ENCODE peak calls at places on chromosome 10, in eight cellular contexts. Y is kidney epithelial cell; A is heart right ventricle; J is CD4-positive, CD25-positive, alpha-beta regulatory T cell; T is A673; P is cardiac muscle cell; D is fibroblast of lung; W is kidney. S is an unnamed sample.

GRCh38 chr10:804787-805634 is 115.5 kb upstream of the DIP2C start:
- DNase-seq in Y (no peak), P (no peak), T (no peak), J (no peak), D (no peak), A (no peak), W (peak; percentile 80), S (no peak)

GRCh38 chr10:20457656-20458055 is 439.5 kb downstream of the NEBL start:
- DNase-seq in D (no peak), W (no peak), P (no peak), J (no peak), A (no peak), T (no peak), Y (no peak), S (no peak)

GRCh38 chr10:49614242-49615198 is 683 bp downstream of the CHAT start:
- DNase-seq in Y (no peak), A (no peak), W (no peak), P (peak; percentile 10), J (no peak), T (no peak), D (no peak), S (no peak)

GRCh38 chr10:46549171-46550075 is 7.0 kb downstream of the GPRIN2 start:
- DNase-seq in P (no peak), J (no peak), A (peak; percentile 4), W (peak; percentile 79), D (no peak), T (no peak), Y (no peak), S (peak; percentile 33)

GRCh38 chr10:47243356-47243755 is 56.6 kb upstream of the GDF10 start:
- DNase-seq in P (no peak), J (no peak), D (no peak), A (no peak), Y (no peak), W (no peak), T (no peak), S (no peak)

GRCh38 chr10:30371954-30372353 is 22.9 kb upstream of the MTPAP start:
- DNase-seq in T (no peak), Y (no peak), P (no peak), A (no peak), J (no peak), D (no peak), W (no peak), S (no peak)

GRCh38 chr10:45627412-45628048 is 45.0 kb downstream of the ZFAND4 start:
- DNase-seq in W (no peak), P (no peak), D (peak; percentile 21), Y (no peak), A (peak; percentile 55), T (no peak), J (no peak), S (no peak)

GRCh38 chr10:87818505-87819273 is 663 bp upstream of the ATAD1 start:
- DNase-seq in D (peak; percentile 8), T (peak; percentile 35), W (peak; percentile 59), P (peak; percentile 23), A (peak; percentile 11), J (no peak), Y (no peak), S (peak; percentile 55)

GRCh38 chr10:102230861-102231356 is 4.8 kb downstream of the ELOVL3 start:
- DNase-seq in T (peak; percentile 36), P (peak; percentile 45), A (no peak), J (peak; percentile 49), W (peak; percentile 82), Y (no peak), D (no peak), S (peak; percentile 9)

GRCh38 chr10:91590904-91591791 is 41.7 kb downstream of the PPP1R3C start:
- DNase-seq in P (peak; percentile 64), A (peak; percentile 75), W (peak; percentile 94), T (no peak), D (peak; percentile 97), J (no peak), Y (no peak), S (no peak)

GRCh38 chr10:15046626-15047025 is 2.9 kb downstream of the OLAH start:
- DNase-seq in D (peak; percentile 70), T (no peak), Y (no peak), W (peak; percentile 77), P (no peak), J (no peak), A (no peak), S (no peak)

GRCh38 chr10:1202343-1202742 is 146.2 kb downstream of the WDR37 start:
- DNase-seq in T (no peak), Y (no peak), J (no peak), P (no peak), D (no peak), A (no peak), W (no peak), S (peak; percentile 29)

GRCh38 chr10:129945031-129945430 is 19.0 kb downstream of the EBF3 start:
- DNase-seq in Y (no peak), W (no peak), J (no peak), A (no peak), D (no peak), P (no peak), T (no peak), S (no peak)

GRCh38 chr10:93437946-93438795 is 44.0 kb downstream of the MYOF start:
- DNase-seq in W (no peak), J (no peak), A (no peak), D (peak; percentile 44), T (no peak), Y (no peak), P (no peak), S (no peak)

GRCh38 chr10:124648738-124649137 is 95.4 kb downstream of the FAM53B start:
- DNase-seq in J (peak; percentile 38), W (peak; percentile 90), T (peak; percentile 34), A (peak; percentile 82), Y (peak; percentile 12), D (peak; percentile 93), P (peak; percentile 76), S (peak; percentile 83)

GRCh38 chr10:86868353-86868752 is 89.1 kb downstream of the MMRN2 start:
- DNase-seq in T (peak; percentile 92), J (no peak), D (peak; percentile 17), P (peak; percentile 81), A (peak; percentile 65), W (peak; percentile 78), Y (peak; percentile 21), S (no peak)

GRCh38 chr10:126686271-126686670 is 15.8 kb upstream of the C10orf90 start:
- DNase-seq in Y (no peak), J (no peak), P (no peak), W (no peak), T (no peak), D (no peak), A (no peak), S (no peak)

DNA sequence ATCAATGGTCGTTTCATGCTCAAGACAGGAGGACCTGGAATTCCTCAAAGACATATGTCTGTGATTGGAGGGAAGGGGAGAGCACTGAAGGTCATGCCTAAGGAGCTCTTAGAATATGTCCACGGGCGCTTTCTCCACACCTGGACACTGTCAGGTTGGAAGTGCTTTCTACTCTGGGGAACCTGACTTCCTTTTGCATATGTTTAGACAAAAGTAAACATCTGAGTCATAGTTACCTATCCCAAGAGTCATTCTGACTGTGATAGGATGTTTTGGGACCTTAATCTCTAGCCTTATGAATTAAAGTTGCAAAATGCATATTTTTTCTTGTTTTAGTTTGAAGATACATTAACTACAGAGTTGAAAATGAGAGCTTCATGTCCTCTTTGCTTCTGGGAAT is 251.7 kb downstream of the KLF6 start:
- DNase-seq in Y (no peak), A (no peak), T (no peak), J (no peak), P (no peak), D (no peak), W (no peak), S (no peak)
- H3K4me3 ChIP-seq in Y (no peak overlapping the region), A (no peak overlapping the region), T (no peak overlapping the region), J (no peak overlapping the region), P (no peak overlapping the region), D (no peak overlapping the region), W (no peak overlapping the region), S (no peak overlapping the region)

DNA sequence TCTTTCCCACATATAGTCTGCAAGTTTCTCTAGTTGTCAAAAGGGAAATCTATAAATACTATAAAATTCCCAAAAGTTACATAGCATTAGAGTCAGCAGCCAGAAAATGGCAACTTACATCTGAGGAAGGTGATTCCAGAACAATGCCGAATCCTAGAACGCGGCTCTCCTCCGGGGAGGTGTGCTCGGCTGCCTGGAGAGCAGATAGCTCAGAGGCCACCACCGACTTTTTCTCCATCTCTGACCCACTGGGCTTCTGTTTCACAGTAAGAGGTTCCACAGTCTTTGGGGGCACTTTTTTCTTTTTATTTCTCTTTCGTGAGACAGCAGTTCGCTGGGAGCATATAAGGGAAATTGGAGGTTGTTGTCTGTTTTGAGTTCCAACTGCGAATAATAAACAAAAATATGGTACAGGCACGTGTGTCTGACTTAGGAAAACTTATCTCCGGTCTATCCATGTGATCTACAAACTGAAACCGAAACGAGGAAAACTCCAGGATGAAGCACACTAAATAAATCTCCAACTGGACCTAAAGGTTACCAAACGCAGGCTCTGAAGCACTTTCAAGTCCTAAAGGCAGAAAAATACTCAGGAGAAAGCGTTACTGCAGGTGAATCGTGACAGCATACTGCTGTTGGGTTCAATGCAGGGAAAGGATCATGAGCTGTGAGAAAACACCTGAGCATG is 36.2 kb downstream of the BEND7 start:
- DNase-seq in T (no peak), J (no peak), Y (no peak), W (no peak), A (no peak), D (peak; percentile 18), P (no peak), S (no peak)
- H3K4me3 ChIP-seq in T (no peak overlapping the region), J (no peak overlapping the region), Y (no peak overlapping the region), W (peak overlapping the region; percentile 24), A (no peak overlapping the region), D (no peak overlapping the region), P (no peak overlapping the region), S (no peak overlapping the region)

DNA sequence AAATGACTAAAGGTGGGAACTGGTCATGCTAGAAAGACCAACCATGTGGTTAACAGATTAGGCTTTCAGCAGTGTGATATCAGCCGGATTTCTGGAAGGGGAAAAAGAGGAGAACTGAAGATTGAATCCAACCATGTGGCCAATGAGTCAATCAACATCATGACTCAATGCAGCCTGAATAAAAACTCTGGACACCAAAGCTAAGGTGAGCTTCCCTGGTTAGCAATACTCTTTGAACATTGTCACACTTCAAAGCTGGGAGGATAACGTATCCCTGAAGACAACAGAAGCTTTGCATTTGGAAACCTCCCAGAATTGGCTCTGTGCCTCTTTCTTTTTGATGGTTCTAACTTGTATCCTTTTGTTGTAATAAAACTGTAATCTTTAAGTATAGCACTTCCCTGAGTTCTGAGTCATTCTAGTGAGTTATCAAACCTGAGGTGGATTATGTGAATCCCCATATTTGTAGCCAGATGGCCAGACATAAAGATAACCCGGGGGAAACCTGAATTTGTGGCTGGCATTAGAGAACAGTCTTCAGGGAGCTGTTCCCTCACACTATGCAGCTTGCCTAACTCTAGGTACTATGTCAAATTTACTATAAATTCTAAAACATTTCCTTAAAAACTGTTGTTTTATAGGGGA is 284.3 kb downstream of the IPMK start:
- DNase-seq in J (no peak), D (no peak), A (no peak), T (no peak), Y (no peak), P (no peak), W (no peak), S (no peak)
- H3K4me3 ChIP-seq in J (no peak overlapping the region), D (no peak overlapping the region), A (no peak overlapping the region), T (no peak overlapping the region), Y (no peak overlapping the region), P (no peak overlapping the region), W (no peak overlapping the region), S (no peak overlapping the region)

GRCh38 chr10:118035358-118036031 is 11.2 kb downstream of the RAB11FIP2 start:
- DNase-seq in A (no peak), Y (no peak), W (no peak), J (no peak), T (peak; percentile 56), D (peak; percentile 2), P (no peak), S (no peak)
- H3K4me3 ChIP-seq in A (no peak overlapping the region), Y (no peak overlapping the region), W (no peak overlapping the region), J (no peak overlapping the region), T (peak overlapping the region; percentile 11), D (no peak overlapping the region), P (no peak overlapping the region), S (no peak overlapping the region)

S was measured in dorsolateral prefrontal cortex.